ENCODE peak calls at places on chromosomes 13 and 19, in seven cellular contexts. One of them, this sample, is unnamed.

GRCh38 chr13:80029170-80029569 is 311.8 kb downstream of the SPRY2 start:
- DNase-seq in lung microvascular endothelial cell: no peak
- DNase-seq in NCI-H460: no peak
- DNase-seq in M059J: no peak
- DNase-seq in stimulated activated naive CD8-positive, alpha-beta T cell treated with anti-CD3 and anti-CD28 coated beads, Interleukin-15, Interleukin-2, amounts not matched to agents 100 U/mL and 50 U/mL, for 24 hours: no peak
- DNase-seq in lower leg skin: no peak
- DNase-seq in stimulated activated CD4-positive, alpha-beta T cell treated with anti-CD3 and anti-CD28 coated beads, Interleukin-4, amount 100 ng/mL, for 4 hours: no peak
- DNase-seq in this sample: no peak

GRCh38 chr19:19866599-19867248 is 1.0 kb downstream of the ZNF253 start:
- DNase-seq in lower leg skin: peak
- DNase-seq in M059J: no peak
- DNase-seq in stimulated activated CD4-positive, alpha-beta T cell treated with anti-CD3 and anti-CD28 coated beads, Interleukin-4, amount 100 ng/mL, for 4 hours: peak
- DNase-seq in stimulated activated naive CD8-positive, alpha-beta T cell treated with anti-CD3 and anti-CD28 coated beads, Interleukin-15, Interleukin-2, amounts not matched to agents 100 U/mL and 50 U/mL, for 24 hours: peak
- DNase-seq in NCI-H460: no peak
- DNase-seq in lung microvascular endothelial cell: peak
- DNase-seq in this sample: peak

GRCh38 chr13:44309771-44310767 is 63.6 kb upstream of the SERP2 start:
- DNase-seq in lower leg skin: peak
- DNase-seq in NCI-H460: peak
- DNase-seq in stimulated activated naive CD8-positive, alpha-beta T cell treated with anti-CD3 and anti-CD28 coated beads, Interleukin-15, Interleukin-2, amounts not matched to agents 100 U/mL and 50 U/mL, for 24 hours: no peak
- DNase-seq in M059J: peak
- DNase-seq in stimulated activated CD4-positive, alpha-beta T cell treated with anti-CD3 and anti-CD28 coated beads, Interleukin-4, amount 100 ng/mL, for 4 hours: no peak
- DNase-seq in lung microvascular endothelial cell: peak
- DNase-seq in this sample: no peak

GRCh38 chr19:42306646-42307045 is 4.2 kb upstream of the PAFAH1B3 start:
- DNase-seq in M059J: no peak
- DNase-seq in lower leg skin: no peak
- DNase-seq in stimulated activated CD4-positive, alpha-beta T cell treated with anti-CD3 and anti-CD28 coated beads, Interleukin-4, amount 100 ng/mL, for 4 hours: no peak
- DNase-seq in stimulated activated naive CD8-positive, alpha-beta T cell treated with anti-CD3 and anti-CD28 coated beads, Interleukin-15, Interleukin-2, amounts not matched to agents 100 U/mL and 50 U/mL, for 24 hours: no peak
- DNase-seq in NCI-H460: no peak
- DNase-seq in lung microvascular endothelial cell: peak
- DNase-seq in this sample: no peak

GRCh38 chr19:43741075-43741840 is 13.5 kb downstream of the SMG9 start:
- DNase-seq in NCI-H460: no peak
- DNase-seq in lung microvascular endothelial cell: no peak
- DNase-seq in lower leg skin: no peak
- DNase-seq in stimulated activated CD4-positive, alpha-beta T cell treated with anti-CD3 and anti-CD28 coated beads, Interleukin-4, amount 100 ng/mL, for 4 hours: no peak
- DNase-seq in M059J: no peak
- DNase-seq in stimulated activated naive CD8-positive, alpha-beta T cell treated with anti-CD3 and anti-CD28 coated beads, Interleukin-15, Interleukin-2, amounts not matched to agents 100 U/mL and 50 U/mL, for 24 hours: no peak
- DNase-seq in this sample: no peak

GRCh38 chr13:50685491-50685890 is 158.0 kb downstream of the DLEU7 start:
- DNase-seq in M059J: peak
- DNase-seq in NCI-H460: no peak
- DNase-seq in stimulated activated CD4-positive, alpha-beta T cell treated with anti-CD3 and anti-CD28 coated beads, Interleukin-4, amount 100 ng/mL, for 4 hours: no peak
- DNase-seq in stimulated activated naive CD8-positive, alpha-beta T cell treated with anti-CD3 and anti-CD28 coated beads, Interleukin-15, Interleukin-2, amounts not matched to agents 100 U/mL and 50 U/mL, for 24 hours: no peak
- DNase-seq in lung microvascular endothelial cell: peak
- DNase-seq in lower leg skin: peak
- DNase-seq in this sample: peak

GRCh38 chr13:99564389-99564788 is 63.1 kb downstream of the TM9SF2 start:
- DNase-seq in stimulated activated CD4-positive, alpha-beta T cell treated with anti-CD3 and anti-CD28 coated beads, Interleukin-4, amount 100 ng/mL, for 4 hours: no peak
- DNase-seq in stimulated activated naive CD8-positive, alpha-beta T cell treated with anti-CD3 and anti-CD28 coated beads, Interleukin-15, Interleukin-2, amounts not matched to agents 100 U/mL and 50 U/mL, for 24 hours: no peak
- DNase-seq in NCI-H460: no peak
- DNase-seq in lung microvascular endothelial cell: no peak
- DNase-seq in lower leg skin: no peak
- DNase-seq in M059J: no peak
- DNase-seq in this sample: no peak

GRCh38 chr19:52176574-52176973 is 5.2 kb upstream of the ZNF836 start:
- DNase-seq in NCI-H460: no peak
- DNase-seq in stimulated activated CD4-positive, alpha-beta T cell treated with anti-CD3 and anti-CD28 coated beads, Interleukin-4, amount 100 ng/mL, for 4 hours: no peak
- DNase-seq in lung microvascular endothelial cell: no peak
- DNase-seq in M059J: no peak
- DNase-seq in stimulated activated naive CD8-positive, alpha-beta T cell treated with anti-CD3 and anti-CD28 coated beads, Interleukin-15, Interleukin-2, amounts not matched to agents 100 U/mL and 50 U/mL, for 24 hours: no peak
- DNase-seq in lower leg skin: no peak
- DNase-seq in this sample: no peak

GRCh38 chr19:33767898-33768413 is 28.7 kb upstream of the KCTD15 start:
- DNase-seq in stimulated activated naive CD8-positive, alpha-beta T cell treated with anti-CD3 and anti-CD28 coated beads, Interleukin-15, Interleukin-2, amounts not matched to agents 100 U/mL and 50 U/mL, for 24 hours: peak
- DNase-seq in NCI-H460: peak
- DNase-seq in lung microvascular endothelial cell: peak
- DNase-seq in M059J: no peak
- DNase-seq in stimulated activated CD4-positive, alpha-beta T cell treated with anti-CD3 and anti-CD28 coated beads, Interleukin-4, amount 100 ng/mL, for 4 hours: no peak
- DNase-seq in lower leg skin: no peak
- DNase-seq in this sample: no peak

GRCh38 chr19:36573948-36574726 is 1.0 kb upstream of the ZNF529 start:
- DNase-seq in M059J: peak
- DNase-seq in stimulated activated CD4-positive, alpha-beta T cell treated with anti-CD3 and anti-CD28 coated beads, Interleukin-4, amount 100 ng/mL, for 4 hours: no peak
- DNase-seq in lower leg skin: no peak
- DNase-seq in NCI-H460: no peak
- DNase-seq in stimulated activated naive CD8-positive, alpha-beta T cell treated with anti-CD3 and anti-CD28 coated beads, Interleukin-15, Interleukin-2, amounts not matched to agents 100 U/mL and 50 U/mL, for 24 hours: no peak
- DNase-seq in lung microvascular endothelial cell: no peak
- DNase-seq in this sample: peak

GRCh38 chr13:43786766-43787517 is at the start of gene ENOX1:
- DNase-seq in lung microvascular endothelial cell: peak
- DNase-seq in M059J: peak
- DNase-seq in lower leg skin: no peak
- DNase-seq in stimulated activated CD4-positive, alpha-beta T cell treated with anti-CD3 and anti-CD28 coated beads, Interleukin-4, amount 100 ng/mL, for 4 hours: peak
- DNase-seq in NCI-H460: peak
- DNase-seq in stimulated activated naive CD8-positive, alpha-beta T cell treated with anti-CD3 and anti-CD28 coated beads, Interleukin-15, Interleukin-2, amounts not matched to agents 100 U/mL and 50 U/mL, for 24 hours: peak
- DNase-seq in this sample: peak

GRCh38 chr19:46542428-46543230 is 47.0 kb upstream of the PNMA8B start:
- DNase-seq in lung microvascular endothelial cell: peak
- DNase-seq in stimulated activated naive CD8-positive, alpha-beta T cell treated with anti-CD3 and anti-CD28 coated beads, Interleukin-15, Interleukin-2, amounts not matched to agents 100 U/mL and 50 U/mL, for 24 hours: peak
- DNase-seq in M059J: peak
- DNase-seq in stimulated activated CD4-positive, alpha-beta T cell treated with anti-CD3 and anti-CD28 coated beads, Interleukin-4, amount 100 ng/mL, for 4 hours: peak
- DNase-seq in NCI-H460: peak
- DNase-seq in lower leg skin: peak
- DNase-seq in this sample: no peak

GRCh38 chr19:6423499-6424189 is 967 bp downstream of the KHSRP start:
- DNase-seq in lower leg skin: peak
- DNase-seq in stimulated activated naive CD8-positive, alpha-beta T cell treated with anti-CD3 and anti-CD28 coated beads, Interleukin-15, Interleukin-2, amounts not matched to agents 100 U/mL and 50 U/mL, for 24 hours: peak
- DNase-seq in NCI-H460: no peak
- DNase-seq in M059J: peak
- DNase-seq in lung microvascular endothelial cell: peak
- DNase-seq in stimulated activated CD4-positive, alpha-beta T cell treated with anti-CD3 and anti-CD28 coated beads, Interleukin-4, amount 100 ng/mL, for 4 hours: peak
- DNase-seq in this sample: peak

GRCh38 chr13:100811431-100811830 is 136.8 kb upstream of the TMTC4 start:
- DNase-seq in lung microvascular endothelial cell: no peak
- DNase-seq in lower leg skin: no peak
- DNase-seq in NCI-H460: no peak
- DNase-seq in M059J: no peak
- DNase-seq in stimulated activated CD4-positive, alpha-beta T cell treated with anti-CD3 and anti-CD28 coated beads, Interleukin-4, amount 100 ng/mL, for 4 hours: no peak
- DNase-seq in stimulated activated naive CD8-positive, alpha-beta T cell treated with anti-CD3 and anti-CD28 coated beads, Interleukin-15, Interleukin-2, amounts not matched to agents 100 U/mL and 50 U/mL, for 24 hours: no peak
- DNase-seq in this sample: no peak

GRCh38 chr19:46776927-46777911 is 11.2 kb downstream of the SLC1A5 start:
- DNase-seq in lower leg skin: no peak
- DNase-seq in lung microvascular endothelial cell: no peak
- DNase-seq in stimulated activated naive CD8-positive, alpha-beta T cell treated with anti-CD3 and anti-CD28 coated beads, Interleukin-15, Interleukin-2, amounts not matched to agents 100 U/mL and 50 U/mL, for 24 hours: peak
- DNase-seq in M059J: no peak
- DNase-seq in NCI-H460: no peak
- DNase-seq in stimulated activated CD4-positive, alpha-beta T cell treated with anti-CD3 and anti-CD28 coated beads, Interleukin-4, amount 100 ng/mL, for 4 hours: peak
- DNase-seq in this sample: no peak

GRCh38 chr19:14081797-14082674 is 3.5 kb downstream of the C19orf67 start:
- DNase-seq in stimulated activated CD4-positive, alpha-beta T cell treated with anti-CD3 and anti-CD28 coated beads, Interleukin-4, amount 100 ng/mL, for 4 hours: peak
- DNase-seq in lower leg skin: peak
- DNase-seq in NCI-H460: no peak
- DNase-seq in M059J: no peak
- DNase-seq in lung microvascular endothelial cell: no peak
- DNase-seq in stimulated activated naive CD8-positive, alpha-beta T cell treated with anti-CD3 and anti-CD28 coated beads, Interleukin-15, Interleukin-2, amounts not matched to agents 100 U/mL and 50 U/mL, for 24 hours: peak
- DNase-seq in this sample: peak